ENCODE peak calls at places on chromosomes 3 and 15, in eight cellular contexts. E is NCI-H2029; X is progenitor cell of endocrine pancreas; Z is uterus; C is effector memory CD8-positive, alpha-beta T cell; G is fibroblast of the aortic adventitia; R is omental fat pad; A is retina. N is an unnamed sample.

GRCh38 chr3:172040976-172041963 is 1.9 kb downstream of the FNDC3B start:
- DNase-seq in E (no peak), X (no peak), Z (peak), C (no peak), G (peak), R (no peak), A (no peak), N (no peak)

GRCh38 chr3:173913397-173913796 is 515.9 kb downstream of the NLGN1 start:
- DNase-seq in E (no peak), X (no peak), Z (no peak), C (no peak), G (peak), R (no peak), A (no peak), N (no peak)

GRCh38 chr15:83046558-83047127 is 20.4 kb downstream of the BTBD1 start:
- DNase-seq in E (no peak), X (no peak), Z (no peak), C (no peak), G (peak), R (no peak), A (no peak), N (no peak)

GRCh38 chr3:31103623-31104180 is 209.2 kb upstream of the GADL1 start:
- DNase-seq in E (no peak), X (no peak), Z (no peak), C (no peak), G (no peak), R (no peak), A (no peak), N (no peak)

GRCh38 chr3:195829897-195830254 is 18.1 kb upstream of the MUC4 start:
- DNase-seq in E (no peak), X (no peak), Z (no peak), C (no peak), G (no peak), R (no peak), A (no peak), N (no peak)

GRCh38 chr3:24192469-24193056 is 247.5 kb downstream of the NR1D2 start:
- DNase-seq in E (no peak), X (no peak), Z (no peak), C (no peak), G (no peak), R (no peak), A (no peak), N (no peak)

GRCh38 chr3:14118400-14119165 is 6.1 kb downstream of the CHCHD4 start:
- DNase-seq in E (peak), X (no peak), Z (no peak), C (no peak), G (peak), R (no peak), A (no peak), N (no peak)

GRCh38 chr3:58260261-58260731 is 22.7 kb downstream of the ABHD6 start:
- DNase-seq in E (no peak), X (no peak), Z (no peak), C (no peak), G (peak), R (no peak), A (peak), N (no peak)

GRCh38 chr15:41332788-41333527 is at the start of gene NUSAP1:
- DNase-seq in E (no peak), X (no peak), Z (no peak), C (no peak), G (no peak), R (no peak), A (no peak), N (no peak)

GRCh38 chr3:52184690-52185089 is 13.3 kb upstream of the ALAS1 start:
- DNase-seq in E (no peak), X (no peak), Z (no peak), C (no peak), G (no peak), R (no peak), A (no peak), N (no peak)

GRCh38 chr3:112002458-112002971 is 3.8 kb downstream of the TAGLN3 start:
- DNase-seq in E (no peak), X (no peak), Z (no peak), C (no peak), G (no peak), R (no peak), A (no peak), N (no peak)

GRCh38 chr3:3020209-3020608 is 90.0 kb downstream of the IL5RA start:
- DNase-seq in E (no peak), X (no peak), Z (no peak), C (no peak), G (no peak), R (no peak), A (no peak), N (no peak)

GRCh38 chr3:41117398-41117870 is 81.9 kb upstream of the CTNNB1 start:
- DNase-seq in E (peak), X (no peak), Z (peak), C (peak), G (no peak), R (peak), A (peak), N (peak)

GRCh38 chr15:77335298-77335697 is 84.6 kb downstream of the PEAK1 start:
- DNase-seq in E (no peak), X (no peak), Z (no peak), C (no peak), G (peak), R (no peak), A (no peak), N (peak)

GRCh38 chr15:58749532-58750337 is at the start of gene ADAM10:
- DNase-seq in E (peak), X (peak), Z (peak), C (peak), G (peak), R (peak), A (peak), N (peak)

GRCh38 chr15:71780349-71780976 is 29.9 kb upstream of the NR2E3 start:
- DNase-seq in E (no peak), X (no peak), Z (no peak), C (no peak), G (peak), R (no peak), A (peak), N (no peak)

GRCh38 chr15:98781838-98782237 is 133.5 kb downstream of the IGF1R start:
- DNase-seq in E (no peak), X (no peak), Z (no peak), C (no peak), G (no peak), R (no peak), A (no peak), N (no peak)

GRCh38 chr3:31466016-31466415 is 66.7 kb upstream of the STT3B start:
- DNase-seq in E (no peak), X (no peak), Z (no peak), C (no peak), G (peak), R (no peak), A (no peak), N (no peak)

GRCh38 chr15:51600114-51600513 is 22.5 kb downstream of the DMXL2 start:
- DNase-seq in E (no peak), X (no peak), Z (no peak), C (no peak), G (peak), R (no peak), A (no peak), N (no peak)

GRCh38 chr3:110383356-110383755 is 688.3 kb upstream of the NECTIN3 start:
- DNase-seq in E (no peak), X (no peak), Z (no peak), C (no peak), G (peak), R (no peak), A (no peak), N (no peak)

GRCh38 chr15:58066042-58066867 is 744 bp upstream of the ALDH1A2 start:
- DNase-seq in E (no peak), X (peak), Z (peak), C (no peak), G (peak), R (peak), A (peak), N (peak)

GRCh38 chr3:188568750-188569149 is 414.8 kb downstream of the LPP start:
- DNase-seq in E (no peak), X (no peak), Z (no peak), C (peak), G (peak), R (no peak), A (no peak), N (no peak)

GRCh38 chr3:189588061-189588817 is 43.0 kb upstream of the TP63 start:
- DNase-seq in E (no peak), X (no peak), Z (no peak), C (no peak), G (peak), R (no peak), A (no peak), N (no peak)

GRCh38 chr3:115581347-115582135 is 41.8 kb upstream of the GAP43 start:
- DNase-seq in E (no peak), X (no peak), Z (no peak), C (no peak), G (peak), R (no peak), A (no peak), N (peak)

GRCh38 chr15:71755571-71755970 is 54.8 kb upstream of the NR2E3 start:
- DNase-seq in E (no peak), X (no peak), Z (no peak), C (no peak), G (no peak), R (no peak), A (no peak), N (no peak)

GRCh38 chr3:22439626-22440025 is 688.6 kb upstream of the ZNF385D start:
- DNase-seq in E (no peak), X (no peak), Z (no peak), C (no peak), G (no peak), R (no peak), A (no peak), N (no peak)

GRCh38 chr3:9158865-9159630 is 90.4 kb downstream of the SRGAP3 start:
- DNase-seq in E (peak), X (no peak), Z (no peak), C (no peak), G (no peak), R (no peak), A (no peak), N (no peak)

GRCh38 chr3:188220988-188221818 is 67.2 kb downstream of the LPP start:
- DNase-seq in E (no peak), X (no peak), Z (peak), C (no peak), G (no peak), R (no peak), A (no peak), N (peak)

GRCh38 chr15:44735482-44736260 is 657 bp upstream of the TRIM69 start:
- DNase-seq in E (no peak), X (no peak), Z (no peak), C (no peak), G (no peak), R (no peak), A (no peak), N (peak)

GRCh38 chr15:89916660-89917059 is 3.9 kb upstream of the ARPIN start:
- DNase-seq in E (no peak), X (no peak), Z (no peak), C (no peak), G (no peak), R (no peak), A (no peak), N (no peak)

GRCh38 chr3:194058189-194058571 is 77.8 kb upstream of the HES1 start:
- DNase-seq in E (peak), X (peak), Z (peak), C (no peak), G (peak), R (no peak), A (peak), N (peak)

GRCh38 chr15:63474810-63475316 is 29.5 kb upstream of the USP3 start:
- DNase-seq in E (peak), X (no peak), Z (no peak), C (no peak), G (no peak), R (no peak), A (no peak), N (no peak)

GRCh38 chr15:89184367-89184766 is 37.0 kb downstream of the RLBP1 start:
- DNase-seq in E (peak), X (no peak), Z (no peak), C (no peak), G (no peak), R (no peak), A (no peak), N (no peak)

GRCh38 chr3:184299488-184300376 is 691 bp downstream of the PSMD2 start:
- DNase-seq in E (no peak), X (no peak), Z (no peak), C (no peak), G (peak), R (no peak), A (no peak), N (no peak)

GRCh38 chr15:62469478-62469873 is 304.4 kb upstream of the C2CD4B start:
- DNase-seq in E (no peak), X (no peak), Z (no peak), C (no peak), G (peak), R (no peak), A (no peak), N (no peak)

GRCh38 chr15:89496155-89497098 is at the start of gene RHCG:
- DNase-seq in E (no peak), X (peak), Z (no peak), C (no peak), G (peak), R (no peak), A (peak), N (no peak)

GRCh38 chr15:85457392-85457968 is 77.1 kb downstream of the AKAP13 start:
- DNase-seq in E (no peak), X (no peak), Z (no peak), C (no peak), G (no peak), R (no peak), A (no peak), N (no peak)

GRCh38 chr3:114307222-114307840 is 13.5 kb downstream of the TIGIT start:
- DNase-seq in E (no peak), X (no peak), Z (no peak), C (peak), G (no peak), R (no peak), A (no peak), N (no peak)